ENCODE peak calls at places on chromosomes 4 and X, in seven cellular contexts. V is SJSA1; Y is GM13976; Z is nucleus accumbens; P is HCT116; C is CD8-positive, alpha-beta T cell; I is hypothalamus. O is an unnamed sample.

GRCh38 chrX:1612641-1613286 is 2.1 kb upstream of the ASMT start:
- DNase-seq in V (no peak), Y (no peak), Z (no peak), P (no peak), C (no peak), I (no peak), O (no peak)

GRCh38 chrX:131762802-131763234 is 218.9 kb downstream of the OR13H1 start:
- DNase-seq in V (peak), Y (peak), Z (peak), P (no peak), C (peak), I (peak), O (no peak)

GRCh38 chr4:84750260-84750955 is 167.5 kb downstream of the CDS1 start:
- DNase-seq in V (peak), Y (peak), Z (no peak), P (peak), C (no peak), I (no peak), O (peak)

GRCh38 chrX:120625366-120625765 is 4.5 kb downstream of the C1GALT1C1 start:
- DNase-seq in V (no peak), Y (no peak), Z (no peak), P (no peak), C (no peak), I (no peak), O (no peak)

GRCh38 chr4:1220566-1220965 is 28.4 kb downstream of the CTBP1 start:
- DNase-seq in V (no peak), Y (no peak), Z (no peak), P (no peak), C (no peak), I (no peak), O (no peak)

GRCh38 chrX:41033299-41033698 is 51.9 kb upstream of the USP9X start:
- DNase-seq in V (no peak), Y (no peak), Z (no peak), P (no peak), C (no peak), I (no peak), O (no peak)

GRCh38 chr4:165838575-165838974 is 34.5 kb upstream of the TLL1 start:
- DNase-seq in V (no peak), Y (no peak), Z (no peak), P (no peak), C (no peak), I (no peak), O (no peak)

GRCh38 chr4:57044279-57044678 is 65.6 kb downstream of the POLR2B start:
- DNase-seq in V (no peak), Y (no peak), Z (no peak), P (no peak), C (no peak), I (no peak), O (peak)

GRCh38 chr4:16860506-16860905 is 37.9 kb downstream of the LDB2 start:
- DNase-seq in V (peak), Y (no peak), Z (no peak), P (no peak), C (no peak), I (no peak), O (peak)

GRCh38 chr4:56215138-56215793 is 172.0 kb downstream of the AASDH start:
- DNase-seq in V (no peak), Y (no peak), Z (no peak), P (no peak), C (no peak), I (no peak), O (no peak)

O was measured in AG09309.